ENCODE peak calls at places on chromosomes 7 and 10, in six cellular contexts. V is SJSA1, Z is uterus, Q is GM23248, M is BJ, E is HCT116. C is an unnamed sample.

GRCh38 chr7:124459101-124460052 is 306.2 kb downstream of the GPR37 start:
- DNase-seq in V (no peak), Z (no peak), Q (no peak), M (peak), E (no peak), C (no peak)

GRCh38 chr10:59234814-59235429 is 58.5 kb downstream of the PHYHIPL start:
- DNase-seq in V (no peak), Z (no peak), Q (peak), M (peak), E (peak), C (no peak)

GRCh38 chr7:131108212-131108980 is 219.3 kb upstream of the MKLN1 start:
- DNase-seq in V (no peak), Z (no peak), Q (peak), M (no peak), E (no peak), C (peak)

GRCh38 chr7:107453388-107453787 is 16.5 kb upstream of the GPR22 start:
- DNase-seq in V (no peak), Z (no peak), Q (no peak), M (no peak), E (no peak), C (no peak)

GRCh38 chr7:101922631-101923275 is 105.3 kb downstream of the CUX1 start:
- DNase-seq in V (no peak), Z (no peak), Q (no peak), M (no peak), E (no peak), C (no peak)

GRCh38 chr7:94949532-94949931 is 42.1 kb downstream of the PPP1R9A start:
- DNase-seq in V (no peak), Z (no peak), Q (no peak), M (no peak), E (no peak), C (no peak)

GRCh38 chr7:1457949-1458675 is 1.2 kb downstream of the MICALL2 start:
- DNase-seq in V (no peak), Z (no peak), Q (peak), M (no peak), E (no peak), C (no peak)

GRCh38 chr7:131188367-131189339 is 139.0 kb upstream of the MKLN1 start:
- DNase-seq in V (peak), Z (no peak), Q (peak), M (peak), E (peak), C (no peak)

GRCh38 chr7:144386741-144387140 is 16.8 kb downstream of the NOBOX start:
- DNase-seq in V (no peak), Z (no peak), Q (peak), M (no peak), E (no peak), C (no peak)

GRCh38 chr10:19546224-19546623 is 270.0 kb upstream of the PLXDC2 start:
- DNase-seq in V (no peak), Z (no peak), Q (no peak), M (no peak), E (no peak), C (no peak)

GRCh38 chr7:77537136-77537594 is at the start of gene PTPN12:
- DNase-seq in V (no peak), Z (peak), Q (no peak), M (no peak), E (no peak), C (no peak)

GRCh38 chr7:26958834-26959233 is 94.4 kb upstream of the SKAP2 start:
- DNase-seq in V (peak), Z (no peak), Q (peak), M (peak), E (peak), C (no peak)

DNA sequence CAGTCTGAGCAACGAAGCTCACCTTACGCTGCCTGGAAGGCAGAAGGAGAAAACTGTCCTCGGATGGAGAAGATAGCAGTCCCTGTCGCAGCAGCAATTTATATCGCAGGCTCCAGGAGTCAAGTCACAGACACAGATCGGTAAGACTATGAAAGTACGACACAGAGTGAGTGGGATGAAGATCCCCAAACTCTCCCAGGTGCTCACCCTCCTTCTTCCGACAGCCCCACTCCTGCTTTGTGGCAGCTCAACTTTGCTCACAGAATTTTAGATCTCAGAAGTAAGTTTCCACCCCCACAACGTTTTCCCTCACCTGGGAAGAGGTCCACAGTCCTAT is 428 bp downstream of the TCTN3 start:
- DNase-seq in V (no peak), Z (no peak), Q (no peak), M (no peak), E (no peak), C (no peak)
- H3K4me3 ChIP-seq in V (peak), Z (peak), Q (peak), M (peak), E (peak), C (peak)

GRCh38 chr7:2508327-2509231 is 11.0 kb upstream of the LFNG start:
- DNase-seq in V (no peak), Z (peak), Q (peak), M (peak), E (no peak), C (peak)

GRCh38 chr7:2510130-2510776 is 9.3 kb upstream of the LFNG start:
- DNase-seq in V (no peak), Z (no peak), Q (no peak), M (no peak), E (no peak), C (peak)

GRCh38 chr7:2507208-2507916 is 12.2 kb upstream of the LFNG start:
- DNase-seq in V (no peak), Z (no peak), Q (no peak), M (no peak), E (no peak), C (peak)

GRCh38 chr7:2509298-2509906 is 10.2 kb upstream of the LFNG start:
- DNase-seq in V (no peak), Z (no peak), Q (no peak), M (no peak), E (no peak), C (no peak)

DNA sequence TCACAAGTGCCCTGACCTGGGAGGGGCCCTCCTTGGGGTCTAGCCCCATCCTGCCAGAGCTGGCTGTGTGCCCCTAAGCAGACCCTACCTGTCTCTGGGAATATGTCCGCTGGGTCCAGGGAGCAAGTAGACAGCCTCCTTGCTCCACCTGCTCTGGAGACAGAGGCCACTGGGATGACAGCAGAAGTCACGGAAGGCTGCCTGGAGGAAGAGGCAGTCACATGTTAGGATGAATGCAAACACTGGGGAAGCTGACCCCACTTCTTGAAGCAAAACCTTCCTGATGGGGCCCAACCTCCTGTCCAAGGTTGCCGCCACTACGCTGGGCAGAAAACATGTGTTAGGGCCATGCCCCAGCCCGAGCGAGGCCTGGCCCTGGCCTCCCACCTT is 11.7 kb upstream of the LFNG start:
- DNase-seq in V (no peak), Z (no peak), Q (no peak), M (no peak), E (no peak), C (no peak)
- H3K4me3 ChIP-seq in V (no peak), Z (no peak), Q (no peak), M (no peak), E (no peak), C (no peak)

DNA sequence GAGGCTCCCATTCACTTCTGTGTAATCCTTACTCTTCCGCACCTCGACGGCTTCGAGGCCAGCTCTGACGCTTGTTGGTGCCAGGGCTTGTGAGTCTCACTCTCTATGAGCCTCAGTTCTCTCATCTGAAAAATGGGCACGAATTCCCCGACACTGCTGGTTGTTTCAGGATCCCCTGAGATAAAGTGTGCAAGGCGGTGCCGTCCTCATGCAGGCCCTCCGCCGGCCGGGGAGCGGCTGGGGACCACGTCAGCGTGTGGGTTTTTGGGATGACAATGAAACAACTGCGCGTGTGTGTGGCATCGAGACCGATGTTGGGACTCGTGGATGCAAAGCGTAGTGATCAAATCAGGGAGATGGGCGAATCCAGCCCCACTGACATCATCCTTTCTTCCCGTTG is 75.6 kb downstream of the FOXL3 start:
- DNase-seq in V (no peak), Z (no peak), Q (no peak), M (no peak), E (no peak), C (peak)
- H3K4me3 ChIP-seq in V (no peak), Z (no peak), Q (no peak), M (no peak), E (no peak), C (no peak)

GRCh38 chr10:119654540-119654939 is 3.4 kb downstream of the BAG3 start:
- DNase-seq in V (no peak), Z (no peak), Q (peak), M (no peak), E (no peak), C (peak)

GRCh38 chr10:119657725-119658124 is 6.5 kb downstream of the BAG3 start:
- DNase-seq in V (no peak), Z (no peak), Q (peak), M (no peak), E (no peak), C (no peak)

GRCh38 chr10:119656760-119657159 is 5.6 kb downstream of the BAG3 start:
- DNase-seq in V (no peak), Z (no peak), Q (no peak), M (no peak), E (no peak), C (no peak)

GRCh38 chr10:119653209-119653608 is 2.0 kb downstream of the BAG3 start:
- DNase-seq in V (no peak), Z (no peak), Q (no peak), M (no peak), E (no peak), C (no peak)

GRCh38 chr10:119655566-119656001 is 4.4 kb downstream of the BAG3 start:
- DNase-seq in V (peak), Z (peak), Q (peak), M (peak), E (no peak), C (peak)
- H3K4me3 ChIP-seq in V (peak), Z (no peak), Q (peak), M (peak), E (no peak), C (no peak)

GRCh38 chr7:155489862-155490696 is 32.1 kb downstream of the EN2 start:
- DNase-seq in V (no peak), Z (no peak), Q (peak), M (no peak), E (no peak), C (peak)
- H3K4me3 ChIP-seq in V (no peak), Z (peak), Q (peak), M (no peak), E (no peak), C (peak)

DNA sequence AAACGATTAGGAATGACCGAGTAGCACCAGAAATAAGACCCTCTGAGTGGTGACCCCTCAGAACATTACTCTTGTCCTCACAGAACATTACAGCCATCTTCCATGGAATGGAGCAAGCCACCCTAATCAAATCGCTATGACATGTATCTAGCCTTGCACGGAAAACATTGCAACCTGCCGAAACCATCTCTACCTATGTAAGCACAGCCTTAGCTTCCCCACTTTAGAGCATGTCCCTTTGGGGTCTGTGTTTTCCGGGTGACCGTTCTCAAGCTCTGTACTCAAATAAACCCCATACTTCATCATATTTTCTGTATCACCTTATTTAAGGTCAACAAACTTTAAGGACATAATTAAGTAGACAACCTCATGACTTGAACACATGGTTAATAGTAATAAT is 179.0 kb downstream of the PRKCQ start:
- DNase-seq in V (no peak), Z (no peak), Q (no peak), M (no peak), E (no peak), C (no peak)
- H3K4me3 ChIP-seq in V (no peak), Z (no peak), Q (peak), M (no peak), E (no peak), C (no peak)

DNA sequence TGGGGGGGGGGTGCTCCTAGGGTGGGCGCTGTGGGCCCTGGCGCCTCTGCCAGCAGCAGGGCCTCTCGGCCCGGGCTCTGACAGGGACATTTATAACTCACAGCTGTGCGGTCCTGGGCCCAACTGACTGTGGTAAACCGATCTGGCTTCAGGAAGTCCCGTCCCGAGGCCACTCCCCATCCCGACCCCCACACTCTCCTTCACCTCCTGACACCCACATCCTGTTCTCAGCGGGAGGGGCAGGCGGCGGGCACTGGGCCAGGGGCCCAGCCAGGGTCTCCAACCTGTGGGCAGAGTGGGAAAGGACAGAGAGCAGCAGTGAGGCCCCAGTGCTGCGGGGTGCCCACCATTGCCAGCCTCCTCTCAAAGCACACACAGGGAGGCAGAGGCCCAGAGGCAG is 69.1 kb downstream of the ZMIZ1 start:
- DNase-seq in V (no peak), Z (no peak), Q (no peak), M (no peak), E (no peak), C (peak)
- H3K4me3 ChIP-seq in V (no peak), Z (no peak), Q (no peak), M (no peak), E (no peak), C (no peak)

DNA sequence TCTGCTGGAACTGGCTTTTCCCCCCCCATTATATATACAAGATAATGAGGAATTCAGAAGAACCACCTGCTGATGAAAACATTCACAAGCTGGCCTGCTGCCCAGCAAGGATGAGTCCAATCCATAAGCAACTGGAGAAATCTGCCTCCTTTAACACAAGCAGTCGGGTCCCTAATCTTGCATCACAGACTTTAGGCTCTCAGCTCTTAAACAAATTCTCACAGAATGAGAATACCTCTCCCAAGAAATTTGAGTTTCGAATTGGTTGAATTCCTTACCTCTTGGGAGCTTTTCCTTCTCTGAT is 44.5 kb downstream of the MTERF1 start:
- DNase-seq in V (no peak), Z (no peak), Q (peak), M (no peak), E (no peak), C (no peak)
- H3K4me3 ChIP-seq in V (no peak), Z (no peak), Q (no peak), M (no peak), E (no peak), C (no peak)

C was measured in right cardiac atrium.